ENCODE peak calls at places on chromosomes 12 and 14, in ten cellular contexts. Z, M, D, V, F, N, Q, A, E and T are unnamed samples.

GRCh38 chr14:80390911-80391310 is 179.6 kb upstream of the DIO2 start:
- DNase-seq in D (no peak), N (no peak), E (no peak), V (peak; percentile 51), A (no peak), F (no peak), Z (no peak), Q (peak; percentile 90), M (no peak), T (peak; percentile 87)

GRCh38 chr14:91714805-91715204 is 17.1 kb downstream of the CATSPERB start:
- DNase-seq in F (no peak), Q (no peak), V (no peak), N (peak; percentile 11), A (no peak), M (no peak), Z (no peak), E (peak; percentile 69), D (peak; percentile 3), T (no peak)

GRCh38 chr14:36520601-36521525 is 831 bp upstream of the NKX2-1 start:
- DNase-seq in M (no peak), Q (no peak), N (no peak), D (no peak), V (peak; percentile 58), A (peak; percentile 84), E (no peak), F (peak; percentile 7), Z (peak; percentile 44), T (peak; percentile 41)

GRCh38 chr12:59372971-59373370 is 222.9 kb upstream of the SLC16A7 start:
- DNase-seq in N (no peak), M (no peak), E (no peak), D (no peak), Z (no peak), F (peak; percentile 8), Q (peak; percentile 17), V (peak; percentile 46), A (no peak), T (no peak)

GRCh38 chr12:76106631-76107030 is 22.1 kb upstream of the NAP1L1 start:
- DNase-seq in E (no peak), F (no peak), M (no peak), Q (peak; percentile 65), D (no peak), N (no peak), A (no peak), Z (no peak), V (peak; percentile 39), T (no peak)

GRCh38 chr14:77007975-77008421 is 20.5 kb downstream of the IRF2BPL start:
- DNase-seq in Z (peak; percentile 96), D (no peak), N (no peak), Q (no peak), A (peak; percentile 93), M (peak; percentile 57), E (no peak), F (no peak), V (no peak), T (no peak)

GRCh38 chr12:104669851-104670337 is 213.1 kb downstream of the CHST11 start:
- DNase-seq in M (peak; percentile 56), Q (peak; percentile 66), A (peak; percentile 78), Z (peak; percentile 59), E (peak; percentile 38), F (no peak), D (peak; percentile 14), V (no peak), N (peak; percentile 19), T (no peak)

GRCh38 chr12:23493690-23494101 is 455.8 kb downstream of the SOX5 start:
- DNase-seq in D (no peak), E (no peak), M (no peak), V (no peak), Q (no peak), F (no peak), N (no peak), Z (no peak), A (no peak), T (no peak)

GRCh38 chr14:55074662-55075061 is 23.2 kb downstream of the MAPK1IP1L start:
- DNase-seq in V (peak; percentile 56), Z (no peak), F (no peak), M (no peak), D (no peak), N (no peak), Q (peak; percentile 63), E (no peak), A (no peak), T (no peak)

GRCh38 chr14:105962532-105962931 is 436.1 kb downstream of the TMEM121 start:
- DNase-seq in N (no peak), E (no peak), M (no peak), D (no peak), A (no peak), F (no peak), V (no peak), Q (no peak), Z (no peak), T (no peak)

GRCh38 chr12:127501916-127502315 is 765.1 kb upstream of the TMEM132C start:
- DNase-seq in Q (no peak), Z (no peak), N (no peak), D (no peak), V (no peak), F (no peak), E (no peak), A (no peak), M (no peak), T (no peak)

GRCh38 chr12:72901685-72902084 is 629.5 kb downstream of the TRHDE start:
- DNase-seq in F (no peak), E (no peak), Z (no peak), M (no peak), N (no peak), Q (no peak), A (no peak), D (no peak), V (no peak), T (no peak)

GRCh38 chr12:46609281-46609623 is 216.5 kb downstream of the SLC38A4 start:
- DNase-seq in F (no peak), A (no peak), N (peak; percentile 38), Q (no peak), M (no peak), D (no peak), E (no peak), V (no peak), Z (no peak), T (peak; percentile 4)

GRCh38 chr12:4701863-4702262 is 18.3 kb upstream of the GALNT8 start:
- DNase-seq in E (no peak), N (no peak), Q (no peak), F (no peak), D (no peak), V (peak; percentile 1), Z (no peak), A (no peak), M (no peak), T (no peak)

GRCh38 chr12:442235-442884 is 17.4 kb upstream of the B4GALNT3 start:
- DNase-seq in V (peak; percentile 62), D (peak; percentile 34), F (peak; percentile 23), Q (peak; percentile 13), A (no peak), N (peak; percentile 41), E (peak; percentile 29), M (peak; percentile 35), Z (peak; percentile 69), T (no peak)

GRCh38 chr14:95519699-95520098 is 3.2 kb upstream of the SYNE3 start:
- DNase-seq in E (peak; percentile 76), A (no peak), F (peak; percentile 56), V (peak; percentile 97), M (peak; percentile 73), Z (peak; percentile 61), N (peak; percentile 63), Q (peak; percentile 84), D (peak; percentile 46), T (peak; percentile 64)

GRCh38 chr14:87908591-87908990 is 84.4 kb downstream of the GALC start:
- DNase-seq in Q (no peak), F (no peak), A (no peak), E (no peak), D (no peak), V (peak; percentile 10), N (no peak), Z (no peak), M (no peak), T (no peak)

GRCh38 chr14:68674538-68675232 is 118.2 kb downstream of the ZFP36L1 start:
- DNase-seq in V (no peak), A (no peak), N (no peak), F (no peak), M (no peak), E (no peak), Z (no peak), Q (no peak), D (no peak), T (no peak)
- H3K4me3 ChIP-seq in V (no peak overlapping the region), A (no peak overlapping the region), N (no peak overlapping the region), F (no peak overlapping the region), M (no peak overlapping the region), E (no peak overlapping the region), Z (no peak overlapping the region), Q (no peak overlapping the region), D (no peak overlapping the region), T (no peak overlapping the region)

GRCh38 chr14:33680873-33681272 is 270.0 kb downstream of the EGLN3 start:
- DNase-seq in Q (no peak), F (no peak), N (no peak), M (no peak), A (no peak), Z (no peak), E (no peak), D (no peak), V (no peak), T (no peak)
- H3K4me1 ChIP-seq in Q (peaks cover 2% of the 10 kb centered on the region), F (no peaks in the 10 kb centered on the region), N (no peaks in the 10 kb centered on the region), M (peaks cover 14% of the 10 kb centered on the region), A (no peaks in the 10 kb centered on the region), Z (no peaks in the 10 kb centered on the region), E (no peaks in the 10 kb centered on the region), D (no peaks in the 10 kb centered on the region), V (peaks cover 49% of the 10 kb centered on the region), T (peaks cover 62% of the 10 kb centered on the region)

DNA sequence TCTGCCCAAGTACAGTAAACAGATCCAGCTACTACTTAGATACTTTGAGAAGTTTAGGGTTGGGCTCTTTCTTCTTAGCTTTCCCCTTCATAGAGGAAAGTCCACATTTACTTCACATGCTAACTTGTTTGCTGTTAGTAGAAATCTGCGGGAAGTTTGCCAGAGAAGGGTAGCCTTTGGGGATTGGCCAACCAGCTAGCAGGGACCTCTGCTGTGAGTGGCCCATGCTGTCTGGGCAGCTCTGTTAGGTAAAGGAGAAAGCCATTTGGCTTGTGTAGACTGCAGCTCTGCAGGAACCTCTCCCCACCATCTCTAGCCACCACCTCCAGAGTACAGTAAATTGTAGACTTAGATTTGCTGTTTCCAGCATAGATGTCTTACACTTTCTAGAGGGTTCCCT is 193.9 kb downstream of the RGS6 start:
- DNase-seq in D (no peak), N (no peak), Z (peak; percentile 54), Q (no peak), E (no peak), F (no peak), M (no peak), V (no peak), A (no peak), T (no peak)
- H3K27me3 ChIP-seq in D (peaks cover 4% of the 10 kb centered on the region), N (peaks cover 6% of the 10 kb centered on the region), Z (no peaks in the 10 kb centered on the region), Q (no peaks in the 10 kb centered on the region), E (no peaks in the 10 kb centered on the region), F (peaks cover 4% of the 10 kb centered on the region), M (no peaks in the 10 kb centered on the region), V (no peaks in the 10 kb centered on the region), A (no peaks in the 10 kb centered on the region), T (no peaks in the 10 kb centered on the region)

DNA sequence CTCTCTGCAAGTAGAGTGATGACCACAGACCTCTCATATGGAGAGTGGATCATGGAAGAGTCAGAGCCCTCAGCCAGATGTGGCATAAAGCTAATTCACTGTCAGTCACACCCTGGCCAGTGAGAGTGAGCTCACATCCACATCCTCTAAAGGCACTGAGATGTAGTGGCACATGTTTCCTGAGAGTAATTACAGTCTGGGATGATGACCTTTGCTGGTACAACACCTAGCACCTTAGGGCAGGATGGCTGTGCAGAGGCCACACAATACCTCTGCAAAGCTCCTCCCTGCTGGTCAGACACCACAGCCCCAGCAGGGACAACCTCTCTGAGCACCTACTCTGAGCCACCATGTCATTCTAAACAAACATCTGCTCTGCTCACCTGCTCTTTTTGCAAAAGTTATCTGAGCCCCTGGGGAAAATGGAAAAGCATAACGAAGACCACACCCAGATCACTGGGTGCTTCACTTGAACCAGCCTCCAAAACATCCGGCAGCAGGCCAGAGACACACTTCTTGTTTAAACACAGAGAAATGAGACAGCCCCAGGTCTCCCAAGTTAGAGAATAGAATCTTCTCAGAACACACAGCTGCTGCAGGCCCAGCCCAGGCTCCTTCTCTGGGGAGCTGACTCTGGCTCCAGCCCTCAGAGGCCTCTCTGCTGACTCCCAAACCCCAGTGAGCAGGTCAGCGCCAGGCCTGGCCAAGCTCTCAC is 30.3 kb downstream of the PITPNM2 start:
- DNase-seq in D (no peak), Z (no peak), V (peak; percentile 36), F (no peak), Q (no peak), E (peak; percentile 49), A (no peak), M (no peak), N (no peak), T (no peak)
- H3K4me3 ChIP-seq in D (peak overlapping the region; percentile 24), Z (no peak overlapping the region), V (no peak overlapping the region), F (no peak overlapping the region), Q (no peak overlapping the region), E (peak overlapping the region; percentile 20), A (no peak overlapping the region), M (no peak overlapping the region), N (no peak overlapping the region), T (no peak overlapping the region)